ENCODE peak calls at places on chromosomes 4 and X, in four cellular contexts. One of them, this sample, is unnamed.

GRCh38 chr4:41814565-41814964 is 66.0 kb upstream of the PHOX2B start:
- DNase-seq in SK-N-MC: no peak
- DNase-seq in stimulated activated CD8-positive, alpha-beta memory T cell treated with anti-CD3 and anti-CD28 coated beads, Interleukin-4, amount 100 ng/mL, for 48 hours: no peak
- DNase-seq in activated T-helper 1 cell treated with anti-CD3 and anti-CD28 coated beads, Interleukin-2, amount 50 U/mL, for 16 hours: no peak
- DNase-seq in this sample: peak; percentile 13

GRCh38 chr4:88880501-88881226 is 176.3 kb downstream of the FAM13A start:
- DNase-seq in SK-N-MC: no peak
- DNase-seq in stimulated activated CD8-positive, alpha-beta memory T cell treated with anti-CD3 and anti-CD28 coated beads, Interleukin-4, amount 100 ng/mL, for 48 hours: no peak
- DNase-seq in activated T-helper 1 cell treated with anti-CD3 and anti-CD28 coated beads, Interleukin-2, amount 50 U/mL, for 16 hours: no peak
- DNase-seq in this sample: no peak

GRCh38 chrX:16852617-16853179 is 17.5 kb downstream of the RBBP7 start:
- DNase-seq in SK-N-MC: no peak
- DNase-seq in stimulated activated CD8-positive, alpha-beta memory T cell treated with anti-CD3 and anti-CD28 coated beads, Interleukin-4, amount 100 ng/mL, for 48 hours: no peak
- DNase-seq in activated T-helper 1 cell treated with anti-CD3 and anti-CD28 coated beads, Interleukin-2, amount 50 U/mL, for 16 hours: no peak
- DNase-seq in this sample: no peak

GRCh38 chr4:140154572-140154891 is 548 bp upstream of the MAML3 start:
- DNase-seq in SK-N-MC: no peak
- DNase-seq in stimulated activated CD8-positive, alpha-beta memory T cell treated with anti-CD3 and anti-CD28 coated beads, Interleukin-4, amount 100 ng/mL, for 48 hours: no peak
- DNase-seq in activated T-helper 1 cell treated with anti-CD3 and anti-CD28 coated beads, Interleukin-2, amount 50 U/mL, for 16 hours: no peak
- DNase-seq in this sample: no peak

GRCh38 chrX:150365953-150366911 is 3.1 kb downstream of the MAMLD1 start:
- DNase-seq in SK-N-MC: no peak
- DNase-seq in stimulated activated CD8-positive, alpha-beta memory T cell treated with anti-CD3 and anti-CD28 coated beads, Interleukin-4, amount 100 ng/mL, for 48 hours: peak; percentile 28
- DNase-seq in activated T-helper 1 cell treated with anti-CD3 and anti-CD28 coated beads, Interleukin-2, amount 50 U/mL, for 16 hours: no peak
- DNase-seq in this sample: no peak

GRCh38 chr4:69546121-69546520 is 50.4 kb upstream of the UGT2B4 start:
- DNase-seq in SK-N-MC: no peak
- DNase-seq in stimulated activated CD8-positive, alpha-beta memory T cell treated with anti-CD3 and anti-CD28 coated beads, Interleukin-4, amount 100 ng/mL, for 48 hours: no peak
- DNase-seq in activated T-helper 1 cell treated with anti-CD3 and anti-CD28 coated beads, Interleukin-2, amount 50 U/mL, for 16 hours: no peak
- DNase-seq in this sample: peak; percentile 21

GRCh38 chrX:110600745-110601310 is 194.8 kb downstream of the CHRDL1 start:
- DNase-seq in SK-N-MC: no peak
- DNase-seq in stimulated activated CD8-positive, alpha-beta memory T cell treated with anti-CD3 and anti-CD28 coated beads, Interleukin-4, amount 100 ng/mL, for 48 hours: no peak
- DNase-seq in activated T-helper 1 cell treated with anti-CD3 and anti-CD28 coated beads, Interleukin-2, amount 50 U/mL, for 16 hours: no peak
- DNase-seq in this sample: no peak

GRCh38 chrX:50721771-50722521 is 92.0 kb downstream of the SHROOM4 start:
- DNase-seq in SK-N-MC: no peak
- DNase-seq in stimulated activated CD8-positive, alpha-beta memory T cell treated with anti-CD3 and anti-CD28 coated beads, Interleukin-4, amount 100 ng/mL, for 48 hours: no peak
- DNase-seq in activated T-helper 1 cell treated with anti-CD3 and anti-CD28 coated beads, Interleukin-2, amount 50 U/mL, for 16 hours: no peak
- DNase-seq in this sample: no peak

This sample was measured in COLO829.